ENCODE peak calls at places on chromosomes 7 and 10, in six cellular contexts. X is IMR-90, Y is A549, H is HepG2, O is H1, G is GM12878. C is an unnamed sample.

GRCh38 chr10:42475168-42476098 is 162.9 kb downstream of the ZNF33B start:
- DNase-seq in X (peak), Y (no peak), H (peak), O (no peak), G (no peak), C (peak)

GRCh38 chr7:151694828-151695580 is 175.3 kb upstream of the RHEB start:
- DNase-seq in X (no peak), Y (no peak), H (peak), O (no peak), G (no peak), C (no peak)

GRCh38 chr10:103833731-103834365 is 21.5 kb downstream of the SH3PXD2A start:
- DNase-seq in X (no peak), Y (peak), H (peak), O (no peak), G (no peak), C (no peak)

GRCh38 chr7:115654384-115655181 is 376.0 kb downstream of the TFEC start:
- DNase-seq in X (peak), Y (no peak), H (no peak), O (no peak), G (no peak), C (no peak)

GRCh38 chr10:50279489-50279888 is 28.2 kb upstream of the ASAH2 start:
- DNase-seq in X (no peak), Y (no peak), H (peak), O (no peak), G (no peak), C (no peak)

GRCh38 chr10:52688906-52689305 is 83.7 kb downstream of the MBL2 start:
- DNase-seq in X (no peak), Y (no peak), H (no peak), O (no peak), G (no peak), C (no peak)

GRCh38 chr10:99621454-99622246 is 1.4 kb upstream of the SLC25A28 start:
- DNase-seq in X (no peak), Y (no peak), H (no peak), O (no peak), G (no peak), C (no peak)

GRCh38 chr10:60521974-60522405 is 132.3 kb upstream of the ANK3 start:
- DNase-seq in X (peak), Y (no peak), H (no peak), O (no peak), G (no peak), C (no peak)

GRCh38 chr10:72254891-72255568 is 18.7 kb upstream of the DDIT4 start:
- DNase-seq in X (peak), Y (peak), H (no peak), O (no peak), G (no peak), C (no peak)

GRCh38 chr10:27637601-27638000 is 108.0 kb downstream of the MKX start:
- DNase-seq in X (peak), Y (no peak), H (no peak), O (no peak), G (no peak), C (no peak)

GRCh38 chr10:130047336-130047735 is 63.3 kb downstream of the C10orf143 start:
- DNase-seq in X (no peak), Y (no peak), H (no peak), O (no peak), G (no peak), C (no peak)

GRCh38 chr7:5439572-5440496 is 16.2 kb upstream of the TNRC18 start:
- DNase-seq in X (no peak), Y (no peak), H (peak), O (no peak), G (no peak), C (no peak)

GRCh38 chr7:4794591-4795350 is 19.3 kb downstream of the AP5Z1 start:
- DNase-seq in X (no peak), Y (no peak), H (no peak), O (no peak), G (no peak), C (no peak)

GRCh38 chr7:142795339-142795863 is 24.6 kb downstream of the PRSS2 start:
- DNase-seq in X (no peak), Y (no peak), H (no peak), O (peak), G (no peak), C (no peak)

GRCh38 chr10:115827650-115828049 is 445.4 kb downstream of the GFRA1 start:
- DNase-seq in X (peak), Y (no peak), H (no peak), O (no peak), G (no peak), C (no peak)

GRCh38 chr10:101358706-101359300 is 4.8 kb downstream of the BTRC start:
- DNase-seq in X (peak), Y (no peak), H (no peak), O (no peak), G (no peak), C (no peak)

GRCh38 chr10:61159253-61159652 is 215.3 kb upstream of the RHOBTB1 start:
- DNase-seq in X (peak), Y (no peak), H (no peak), O (no peak), G (no peak), C (no peak)

GRCh38 chr10:97771913-97772823 is at the start of gene SFRP5:
- DNase-seq in X (no peak), Y (no peak), H (no peak), O (no peak), G (no peak), C (no peak)

GRCh38 chr10:3476186-3476585 is 303.6 kb upstream of the PITRM1 start:
- DNase-seq in X (no peak), Y (no peak), H (no peak), O (no peak), G (no peak), C (no peak)

GRCh38 chr7:155871211-155871610 is 58.9 kb upstream of the SHH start:
- DNase-seq in X (no peak), Y (no peak), H (no peak), O (no peak), G (no peak), C (no peak)

GRCh38 chr10:24407928-24408327 is 199.0 kb downstream of the KIAA1217 start:
- DNase-seq in X (no peak), Y (no peak), H (no peak), O (no peak), G (no peak), C (no peak)

GRCh38 chr10:17519457-17519856 is 65.1 kb upstream of the ST8SIA6 start:
- DNase-seq in X (no peak), Y (no peak), H (no peak), O (no peak), G (no peak), C (no peak)

DNA sequence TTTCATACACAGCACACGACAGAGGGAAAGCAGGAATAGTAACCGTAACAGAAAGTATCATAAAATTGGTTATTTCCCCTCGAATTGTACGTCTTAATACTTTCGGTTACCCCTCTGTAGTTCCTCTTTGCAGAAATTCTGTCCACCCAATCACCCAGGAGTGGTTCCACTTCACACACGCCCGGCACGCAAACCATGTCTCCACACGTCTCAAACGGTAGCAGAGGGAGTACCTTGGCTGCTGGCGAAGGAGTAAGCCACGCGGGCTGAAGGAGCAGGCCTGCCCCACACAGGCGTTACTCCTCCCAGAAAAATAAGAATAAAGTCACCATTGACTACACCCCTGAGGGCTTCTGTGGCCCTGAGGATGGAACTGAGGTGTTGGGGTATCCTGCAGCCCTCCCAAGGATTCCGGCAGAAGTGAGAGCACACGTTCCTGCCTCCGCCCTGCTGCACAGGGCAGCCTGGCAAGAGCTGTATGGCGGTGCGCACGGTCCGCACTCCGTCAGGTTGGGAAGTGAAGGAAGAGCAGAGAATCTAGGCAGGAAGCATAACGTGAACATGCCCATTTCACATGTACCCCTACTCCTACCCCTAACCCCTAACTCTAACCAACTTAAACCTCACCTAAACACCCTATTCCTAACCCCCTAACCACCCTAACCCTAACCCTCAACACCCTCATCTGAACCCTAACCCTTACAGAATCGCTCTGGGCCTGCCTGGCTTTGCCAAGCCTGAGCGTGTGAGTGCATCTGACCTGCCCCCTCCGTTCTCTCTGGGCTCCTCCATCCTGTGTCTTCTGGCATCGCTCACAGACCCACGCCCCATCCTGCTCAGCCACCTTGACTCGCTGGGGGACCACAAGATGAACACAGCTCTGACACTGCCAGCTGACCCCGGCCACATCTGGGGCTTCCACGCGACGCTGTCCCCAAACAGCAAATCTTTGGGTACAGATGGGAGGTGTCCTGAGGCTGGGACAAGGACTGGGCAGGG is 18.2 kb downstream of the GPR146 start:
- DNase-seq in X (no peak), Y (no peak), H (no peak), O (no peak), G (peak), C (no peak)
- TF ChIP-seq CEBPB in X (no peak), Y (no peak), H (no peak), O (no peak), G (no peak), C (no peak)

GRCh38 chr10:125052146-125052545 is 108.2 kb downstream of the CTBP2 start:
- DNase-seq in X (no peak), Y (no peak), H (no peak), O (no peak), G (no peak), C (no peak)
- TF ChIP-seq CEBPB in X (no peak), Y (no peak), H (no peak), O (no peak), G (no peak), C (no peak)

GRCh38 chr7:126213876-126214275 is 1038.9 kb downstream of the GRM8 start:
- DNase-seq in X (no peak), Y (no peak), H (no peak), O (no peak), G (no peak), C (no peak)

GRCh38 chr7:126210707-126211106 is 1042.0 kb downstream of the GRM8 start:
- DNase-seq in X (no peak), Y (no peak), H (no peak), O (no peak), G (peak), C (no peak)

GRCh38 chr7:126211875-126212274 is 1040.9 kb downstream of the GRM8 start:
- DNase-seq in X (no peak), Y (no peak), H (no peak), O (no peak), G (no peak), C (no peak)
- TF ChIP-seq CEBPB in X (no peak), Y (no peak), H (no peak), O (no peak), G (no peak), C (no peak)

DNA sequence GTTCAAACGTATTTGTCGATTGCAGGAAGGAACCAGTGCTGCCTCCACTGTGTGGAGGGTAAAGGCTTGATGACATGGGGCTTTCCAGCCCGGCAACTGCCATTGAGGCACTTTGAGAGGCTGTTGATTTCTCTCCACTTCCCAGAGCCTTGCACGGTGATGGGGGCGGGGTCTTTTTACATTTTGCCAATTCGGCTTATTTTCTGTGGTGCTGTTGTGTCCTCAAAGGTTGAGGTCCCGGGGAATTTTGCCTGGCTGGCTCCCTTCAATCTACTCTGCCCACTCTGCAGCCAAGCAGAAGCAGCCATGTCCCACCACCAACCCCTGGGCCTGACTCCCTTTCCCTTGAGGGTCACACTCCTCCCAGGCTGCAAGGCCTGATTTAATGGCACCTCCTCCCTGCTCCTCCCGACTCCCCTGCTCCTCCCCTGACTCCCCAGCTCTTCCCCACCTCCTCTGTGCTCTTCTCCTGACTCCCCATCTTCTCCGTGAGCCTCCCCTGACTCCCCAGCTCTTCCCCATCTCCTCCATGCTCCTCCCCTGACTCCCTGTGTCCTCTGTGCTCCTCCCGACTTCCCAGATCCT is 39.0 kb downstream of the OAT start:
- DNase-seq in X (no peak), Y (no peak), H (no peak), O (no peak), G (no peak), C (no peak)
- TF ChIP-seq CEBPB in X (no peak), Y (no peak), H (no peak), O (no peak), G (no peak), C (no peak)

DNA sequence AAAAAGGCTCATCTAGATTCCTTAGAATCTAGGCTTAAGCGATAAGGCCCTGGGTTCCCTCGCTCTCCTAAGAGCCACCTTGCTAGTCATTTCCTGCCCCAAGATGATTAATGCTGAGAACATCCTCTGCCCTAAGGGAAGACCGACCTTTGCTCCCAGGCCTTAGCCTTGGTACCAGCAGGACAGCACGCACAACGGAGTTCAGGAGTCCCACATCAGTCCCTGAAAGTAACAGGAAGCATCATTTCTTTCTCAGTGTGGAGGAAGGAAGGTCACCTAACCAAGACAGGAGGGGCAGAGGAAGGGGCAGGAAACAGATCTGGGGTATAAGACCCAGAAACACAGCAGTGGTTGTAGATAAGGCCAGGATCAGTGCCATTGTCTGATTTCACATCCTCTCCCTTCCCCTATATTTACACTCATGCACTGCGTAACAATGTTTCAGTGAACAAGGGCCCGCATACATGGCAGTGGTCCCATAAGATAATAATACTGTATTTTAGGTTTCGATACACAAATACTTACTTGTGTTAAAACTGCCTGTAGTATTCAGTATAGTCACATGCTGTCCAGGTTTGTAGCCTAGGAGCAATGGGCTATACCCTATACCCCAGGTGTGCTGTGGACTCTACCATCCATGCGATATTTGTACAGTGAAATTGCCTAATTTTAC is 8.1 kb upstream of the FAM107B start:
- DNase-seq in X (no peak), Y (peak), H (peak), O (peak), G (no peak), C (peak)
- TF ChIP-seq CEBPB in X (no peak), Y (no peak), H (no peak), O (no peak), G (no peak), C (no peak)

DNA sequence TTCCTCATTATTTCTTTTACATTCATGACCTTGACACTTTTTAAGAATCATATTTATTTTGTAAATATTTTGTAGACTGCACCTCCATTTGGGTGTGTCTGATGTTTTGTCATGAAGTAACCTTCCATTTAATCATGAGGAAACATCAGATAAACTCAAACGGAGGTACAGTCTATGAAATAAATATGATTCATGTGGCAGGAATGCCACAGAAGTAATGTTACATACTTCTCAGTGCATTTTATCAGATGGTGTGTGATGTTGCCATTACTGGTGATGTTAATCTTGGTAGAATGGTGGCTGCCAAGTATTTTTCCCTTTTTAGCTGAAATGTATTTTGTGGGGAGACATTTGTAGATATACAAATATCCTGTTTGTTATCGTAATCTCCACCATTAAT is 64.9 kb downstream of the ZNF37A start:
- DNase-seq in X (no peak), Y (no peak), H (no peak), O (no peak), G (no peak), C (no peak)
- TF ChIP-seq CEBPB in X (no peak), Y (no peak), H (no peak), O (no peak), G (no peak), C (no peak)

C was measured in HCT116.